ENCODE peak calls at places on chromosomes 3 and 15, in eight cellular contexts. One of them, this sample, is unnamed.

GRCh38 chr3:129593230-129593594 is 13.3 kb downstream of the PLXND1 start:
- DNase-seq in H7: no peak
- DNase-seq in sciatic nerve: no peak
- DNase-seq in HL-60: no peak
- DNase-seq in germinal center: no peak
- DNase-seq in lower leg skin: no peak
- DNase-seq in fibroblast of pulmonary artery: no peak
- DNase-seq in upper lobe of right lung: no peak
- DNase-seq in this sample: no peak

GRCh38 chr15:69337133-69337532 is 38.4 kb downstream of the PAQR5 start:
- DNase-seq in lower leg skin: no peak
- DNase-seq in upper lobe of right lung: no peak
- DNase-seq in sciatic nerve: no peak
- DNase-seq in H7: no peak
- DNase-seq in fibroblast of pulmonary artery: peak
- DNase-seq in germinal center: no peak
- DNase-seq in HL-60: no peak
- DNase-seq in this sample: no peak

GRCh38 chr3:98984024-98984423 is 82.5 kb upstream of the DCBLD2 start:
- DNase-seq in HL-60: no peak
- DNase-seq in fibroblast of pulmonary artery: no peak
- DNase-seq in H7: no peak
- DNase-seq in sciatic nerve: no peak
- DNase-seq in upper lobe of right lung: no peak
- DNase-seq in germinal center: no peak
- DNase-seq in lower leg skin: no peak
- DNase-seq in this sample: no peak

GRCh38 chr3:29280675-29281264 is at the start of gene RBMS3:
- DNase-seq in fibroblast of pulmonary artery: peak
- DNase-seq in H7: peak
- DNase-seq in lower leg skin: peak
- DNase-seq in germinal center: peak
- DNase-seq in sciatic nerve: peak
- DNase-seq in HL-60: no peak
- DNase-seq in upper lobe of right lung: peak
- DNase-seq in this sample: peak

GRCh38 chr3:28564211-28564610 is 215.6 kb upstream of the AZI2 start:
- DNase-seq in H7: no peak
- DNase-seq in sciatic nerve: no peak
- DNase-seq in germinal center: no peak
- DNase-seq in fibroblast of pulmonary artery: peak
- DNase-seq in HL-60: no peak
- DNase-seq in upper lobe of right lung: no peak
- DNase-seq in lower leg skin: no peak
- DNase-seq in this sample: no peak

GRCh38 chr3:16514021-16514700 is 662 bp upstream of the RFTN1 start:
- DNase-seq in H7: no peak
- DNase-seq in fibroblast of pulmonary artery: no peak
- DNase-seq in germinal center: no peak
- DNase-seq in lower leg skin: no peak
- DNase-seq in upper lobe of right lung: no peak
- DNase-seq in HL-60: no peak
- DNase-seq in sciatic nerve: no peak
- DNase-seq in this sample: no peak

GRCh38 chr3:124886168-124887051 is 755 bp downstream of the ITGB5 start:
- DNase-seq in germinal center: peak
- DNase-seq in upper lobe of right lung: peak
- DNase-seq in fibroblast of pulmonary artery: peak
- DNase-seq in lower leg skin: peak
- DNase-seq in HL-60: no peak
- DNase-seq in sciatic nerve: peak
- DNase-seq in H7: peak
- DNase-seq in this sample: peak

GRCh38 chr3:70431906-70432305 is 119.5 kb upstream of the MDFIC2 start:
- DNase-seq in fibroblast of pulmonary artery: peak
- DNase-seq in germinal center: no peak
- DNase-seq in HL-60: no peak
- DNase-seq in H7: no peak
- DNase-seq in sciatic nerve: no peak
- DNase-seq in upper lobe of right lung: no peak
- DNase-seq in lower leg skin: no peak
- DNase-seq in this sample: no peak

GRCh38 chr3:182258538-182259177 is 534.6 kb upstream of the ATP11B start:
- DNase-seq in upper lobe of right lung: no peak
- DNase-seq in sciatic nerve: no peak
- DNase-seq in lower leg skin: no peak
- DNase-seq in germinal center: no peak
- DNase-seq in H7: peak
- DNase-seq in HL-60: no peak
- DNase-seq in fibroblast of pulmonary artery: peak
- DNase-seq in this sample: no peak

GRCh38 chr3:89268059-89268458 is 160.6 kb downstream of the EPHA3 start:
- DNase-seq in lower leg skin: no peak
- DNase-seq in sciatic nerve: no peak
- DNase-seq in HL-60: no peak
- DNase-seq in germinal center: no peak
- DNase-seq in upper lobe of right lung: no peak
- DNase-seq in fibroblast of pulmonary artery: no peak
- DNase-seq in H7: no peak
- DNase-seq in this sample: no peak

GRCh38 chr15:80389370-80389769 is 14.8 kb upstream of the ARNT2 start:
- DNase-seq in sciatic nerve: no peak
- DNase-seq in H7: no peak
- DNase-seq in lower leg skin: no peak
- DNase-seq in HL-60: no peak
- DNase-seq in germinal center: no peak
- DNase-seq in upper lobe of right lung: no peak
- DNase-seq in fibroblast of pulmonary artery: no peak
- DNase-seq in this sample: no peak

GRCh38 chr3:114942773-114943172 is 204.3 kb downstream of the ZBTB20 start:
- DNase-seq in H7: no peak
- DNase-seq in upper lobe of right lung: no peak
- DNase-seq in sciatic nerve: no peak
- DNase-seq in germinal center: no peak
- DNase-seq in fibroblast of pulmonary artery: no peak
- DNase-seq in HL-60: no peak
- DNase-seq in lower leg skin: no peak
- DNase-seq in this sample: no peak

GRCh38 chr15:77552066-77552465 is 80.6 kb downstream of the LINGO1 start:
- DNase-seq in sciatic nerve: no peak
- DNase-seq in fibroblast of pulmonary artery: no peak
- DNase-seq in lower leg skin: no peak
- DNase-seq in germinal center: no peak
- DNase-seq in HL-60: no peak
- DNase-seq in upper lobe of right lung: no peak
- DNase-seq in H7: no peak
- DNase-seq in this sample: no peak

GRCh38 chr15:81133782-81134461 is at the start of gene CFAP161:
- DNase-seq in upper lobe of right lung: peak
- DNase-seq in sciatic nerve: peak
- DNase-seq in HL-60: no peak
- DNase-seq in lower leg skin: peak
- DNase-seq in germinal center: peak
- DNase-seq in fibroblast of pulmonary artery: peak
- DNase-seq in H7: peak
- DNase-seq in this sample: peak

GRCh38 chr3:61913657-61914056 is 352.3 kb downstream of the PTPRG start:
- DNase-seq in upper lobe of right lung: no peak
- DNase-seq in H7: no peak
- DNase-seq in lower leg skin: no peak
- DNase-seq in fibroblast of pulmonary artery: no peak
- DNase-seq in sciatic nerve: no peak
- DNase-seq in HL-60: no peak
- DNase-seq in germinal center: no peak
- DNase-seq in this sample: no peak

GRCh38 chr15:40952301-40952900 is 870 bp upstream of the CHAC1 start:
- DNase-seq in fibroblast of pulmonary artery: no peak
- DNase-seq in germinal center: no peak
- DNase-seq in lower leg skin: no peak
- DNase-seq in sciatic nerve: no peak
- DNase-seq in H7: no peak
- DNase-seq in HL-60: no peak
- DNase-seq in upper lobe of right lung: no peak
- DNase-seq in this sample: no peak

GRCh38 chr3:8650583-8651416 is 6.2 kb upstream of the SSUH2 start:
- DNase-seq in germinal center: no peak
- DNase-seq in lower leg skin: no peak
- DNase-seq in fibroblast of pulmonary artery: no peak
- DNase-seq in upper lobe of right lung: no peak
- DNase-seq in sciatic nerve: no peak
- DNase-seq in HL-60: no peak
- DNase-seq in H7: no peak
- DNase-seq in this sample: no peak

GRCh38 chr3:126355777-126356372 is 1.3 kb downstream of the KLF15 start:
- DNase-seq in germinal center: peak
- DNase-seq in upper lobe of right lung: peak
- DNase-seq in HL-60: peak
- DNase-seq in fibroblast of pulmonary artery: peak
- DNase-seq in lower leg skin: peak
- DNase-seq in H7: peak
- DNase-seq in sciatic nerve: peak
- DNase-seq in this sample: peak

GRCh38 chr15:51318382-51319150 is 19.8 kb downstream of the CYP19A1 start:
- DNase-seq in sciatic nerve: no peak
- DNase-seq in upper lobe of right lung: no peak
- DNase-seq in H7: no peak
- DNase-seq in germinal center: no peak
- DNase-seq in lower leg skin: peak
- DNase-seq in fibroblast of pulmonary artery: peak
- DNase-seq in HL-60: no peak
- DNase-seq in this sample: no peak

GRCh38 chr3:187101184-187102072 is 37.9 kb downstream of the RPL39L start:
- DNase-seq in germinal center: no peak
- DNase-seq in sciatic nerve: peak
- DNase-seq in fibroblast of pulmonary artery: peak
- DNase-seq in lower leg skin: peak
- DNase-seq in upper lobe of right lung: peak
- DNase-seq in H7: no peak
- DNase-seq in HL-60: no peak
- DNase-seq in this sample: no peak

GRCh38 chr3:159032311-159032710 is 230.5 kb downstream of the MFSD1 start:
- DNase-seq in sciatic nerve: no peak
- DNase-seq in HL-60: no peak
- DNase-seq in H7: no peak
- DNase-seq in lower leg skin: no peak
- DNase-seq in fibroblast of pulmonary artery: no peak
- DNase-seq in upper lobe of right lung: no peak
- DNase-seq in germinal center: no peak
- DNase-seq in this sample: no peak

This sample was measured in endothelial cell.